ENCODE peak calls at places on chromosomes 4 and X, in five cellular contexts. J is stimulated activated CD8-positive, alpha-beta memory T cell treated with anti-CD3 and anti-CD28 coated beads, Interleukin-2, amount 100 ng/mL, for 48 hours; R is AG10803; N is NCI-H1694 treated with DMSO at 0.1 percent for 48 hours; Q is fibroblast of villous mesenchyme. Y is an unnamed sample.

GRCh38 chrX:153526040-153526439 is 8.6 kb downstream of the ATP2B3 start:
- DNase-seq in J (no peak), R (no peak), N (peak; percentile 79), Q (no peak), Y (no peak)

GRCh38 chr4:53997901-53998300 is 66.5 kb downstream of the CHIC2 start:
- DNase-seq in J (no peak), R (no peak), N (no peak), Q (no peak), Y (peak; percentile 76)

GRCh38 chr4:109998867-109999303 is 86.2 kb downstream of the EGF start:
- DNase-seq in J (no peak), R (peak; percentile 55), N (no peak), Q (peak; percentile 70), Y (peak; percentile 59)

GRCh38 chrX:48487362-48487785 is 11.4 kb downstream of the FTSJ1 start:
- DNase-seq in J (no peak), R (peak; percentile 96), N (no peak), Q (peak; percentile 96), Y (no peak)

GRCh38 chr4:126661194-126661593 is 971.6 kb upstream of the INTU start:
- DNase-seq in J (no peak), R (peak; percentile 15), N (no peak), Q (no peak), Y (no peak)

GRCh38 chr4:53313510-53313909 is 52.4 kb downstream of the SCFD2 start:
- DNase-seq in J (no peak), R (peak; percentile 50), N (no peak), Q (no peak), Y (no peak)

GRCh38 chr4:8644461-8644891 is 51.9 kb downstream of the CPZ start:
- DNase-seq in J (no peak), R (no peak), N (no peak), Q (no peak), Y (no peak)

GRCh38 chrX:7641141-7641540 is 201.8 kb upstream of the VCX start:
- DNase-seq in J (no peak), R (no peak), N (no peak), Q (no peak), Y (no peak)

GRCh38 chrX:151680805-151681204 is 14.5 kb upstream of the PRRG3 start:
- DNase-seq in J (peak; percentile 46), R (peak; percentile 5), N (peak; percentile 3), Q (peak; percentile 20), Y (peak; percentile 6)

GRCh38 chr4:11698846-11699590 is 270.3 kb upstream of the HS3ST1 start:
- DNase-seq in J (no peak), R (no peak), N (no peak), Q (peak; percentile 42), Y (peak; percentile 77)

Y was measured in endothelial cell of umbilical vein.